ENCODE peak calls at places on chromosomes 13 and 19, in four cellular contexts. I is RWPE1, T is GM03348, X is ELR. O is an unnamed sample.

GRCh38 chr13:57128909-57129308 is 11.8 kb upstream of the PRR20A start:
- DNase-seq in X (no peak), T (no peak), I (no peak), O (no peak)

GRCh38 chr19:49809155-49809986 is 3.7 kb downstream of the FUZ start:
- DNase-seq in X (peak), T (peak), I (peak), O (no peak)

GRCh38 chr13:27117947-27118346 is 53.7 kb downstream of the USP12 start:
- DNase-seq in X (no peak), I (no peak), T (no peak), O (no peak)

GRCh38 chr13:41565221-41565620 is 107.9 kb downstream of the RGCC start:
- DNase-seq in T (peak), I (no peak), X (peak), O (peak)

GRCh38 chr19:17255150-17255621 is 9.4 kb downstream of the USHBP1 start:
- DNase-seq in T (no peak), I (no peak), X (no peak), O (no peak)

GRCh38 chr13:45481688-45482087 is 16.9 kb downstream of the COG3 start:
- DNase-seq in X (peak), I (peak), T (no peak), O (no peak)

GRCh38 chr13:29936051-29936813 is 85.8 kb upstream of the UBL3 start:
- DNase-seq in X (no peak), I (no peak), T (no peak), O (no peak)

GRCh38 chr13:89740994-89741678 is 1606.4 kb upstream of the MIR17HG start:
- DNase-seq in T (no peak), X (no peak), I (no peak), O (no peak)

GRCh38 chr13:52665325-52665724 is 12.7 kb downstream of the SUGT1 start:
- DNase-seq in T (peak), I (peak), X (peak), O (no peak)

GRCh38 chr13:32001392-32001768 is 30.2 kb upstream of the FRY start:
- DNase-seq in X (peak), I (peak), T (peak), O (no peak)

GRCh38 chr13:73938375-73939070 is 195.7 kb downstream of the KLF12 start:
- DNase-seq in T (peak), X (peak), I (peak), O (peak)

GRCh38 chr19:42113641-42114348 is 18.5 kb downstream of the POU2F2 start:
- DNase-seq in I (peak), X (peak), T (peak), O (peak)

GRCh38 chr13:40786568-40786996 is 2.8 kb upstream of the SLC25A15 start:
- DNase-seq in I (no peak), X (peak), T (no peak), O (no peak)

GRCh38 chr19:41565384-41565730 is 10.6 kb upstream of the CEACAM21 start:
- DNase-seq in T (no peak), X (no peak), I (no peak), O (no peak)

GRCh38 chr13:28385362-28385761 is 109.6 kb downstream of the FLT1 start:
- DNase-seq in I (no peak), T (no peak), X (no peak), O (no peak)

GRCh38 chr19:21586341-21587116 is 81.1 kb downstream of the ZNF429 start:
- DNase-seq in X (no peak), I (no peak), T (peak), O (no peak)

GRCh38 chr13:97266328-97266727 is 44.2 kb downstream of the MBNL2 start:
- DNase-seq in T (no peak), X (no peak), I (no peak), O (no peak)

GRCh38 chr13:31951215-31951678 is 80.3 kb upstream of the FRY start:
- DNase-seq in T (peak), X (no peak), I (no peak), O (no peak)

GRCh38 chr13:23950736-23951510 is 53.6 kb upstream of the C1QTNF9B start:
- DNase-seq in T (peak), I (no peak), X (no peak), O (no peak)

GRCh38 chr13:113941571-113942191 is 32.2 kb downstream of the C13orf46 start:
- DNase-seq in T (no peak), X (peak), I (peak), O (no peak)

GRCh38 chr13:65154661-65155447 is 2075.3 kb downstream of the PCDH9 start:
- DNase-seq in I (no peak), X (no peak), T (no peak), O (no peak)

GRCh38 chr19:17841810-17842662 is 5.7 kb downstream of the JAK3 start:
- DNase-seq in I (peak), T (peak), X (peak), O (no peak)

GRCh38 chr13:112248909-112249592 is 127.1 kb upstream of the SPACA7 start:
- DNase-seq in T (no peak), I (no peak), X (no peak), O (no peak)